ENCODE peak calls at places on chromosomes 2 and 18, in nine cellular contexts. M, J, A, C, N, U, S, W and L are unnamed samples.

GRCh38 chr2:106547104-106547503 is 59.9 kb downstream of the CD8B2 start:
- DNase-seq in M (no peak), J (no peak), A (no peak), C (no peak), N (no peak), U (no peak), S (no peak), W (no peak), L (no peak)

GRCh38 chr2:138187221-138187620 is 222.9 kb downstream of the HNMT start:
- DNase-seq in M (no peak), J (no peak), A (peak), C (no peak), N (no peak), U (no peak), S (no peak), W (no peak), L (no peak)

GRCh38 chr2:74735009-74735408 is 81.0 kb downstream of the SEMA4F start:
- DNase-seq in M (no peak), J (no peak), A (no peak), C (no peak), N (peak), U (no peak), S (no peak), W (no peak), L (no peak)

GRCh38 chr2:130894326-130894942 is 57.7 kb downstream of the ARHGEF4 start:
- DNase-seq in M (no peak), J (no peak), A (no peak), C (no peak), N (no peak), U (no peak), S (no peak), W (no peak), L (no peak)

GRCh38 chr2:236892721-236893120 is 193.0 kb upstream of the COPS8 start:
- DNase-seq in M (no peak), J (no peak), A (no peak), C (peak), N (no peak), U (no peak), S (no peak), W (no peak), L (no peak)

GRCh38 chr2:197097578-197098366 is 171.3 kb upstream of the PGAP1 start:
- DNase-seq in M (no peak), J (peak), A (no peak), C (no peak), N (peak), U (no peak), S (no peak), W (no peak), L (peak)

GRCh38 chr18:36212978-36213303 is 25.6 kb downstream of the MOCOS start:
- DNase-seq in M (no peak), J (no peak), A (no peak), C (no peak), N (no peak), U (no peak), S (no peak), W (no peak), L (no peak)

GRCh38 chr18:23114911-23115310 is 20.4 kb upstream of the CABLES1 start:
- DNase-seq in M (no peak), J (peak), A (no peak), C (no peak), N (peak), U (no peak), S (no peak), W (no peak), L (no peak)